ENCODE peak calls at places on chromosome 4, in six cellular contexts. W, C, V, O, K and S are unnamed samples.

GRCh38 chr4:73679836-73680235 is 59.6 kb upstream of the RASSF6 start:
- DNase-seq in C (no peak), O (no peak), W (no peak), V (no peak), K (no peak), S (no peak)

GRCh38 chr4:38106886-38107514 is 146.8 kb downstream of the PTTG2 start:
- DNase-seq in K (no peak), W (no peak), C (no peak), O (no peak), V (no peak), S (no peak)

GRCh38 chr4:185729300-185729912 is 82.6 kb downstream of the SORBS2 start:
- DNase-seq in V (no peak), O (no peak), W (no peak), C (no peak), K (no peak), S (no peak)

GRCh38 chr4:76536381-76536689 is 101.3 kb downstream of the SHROOM3 start:
- DNase-seq in W (no peak), C (no peak), K (no peak), O (no peak), V (no peak), S (no peak)

GRCh38 chr4:89303177-89303576 is 4.4 kb downstream of the GPRIN3 start:
- DNase-seq in W (peak), O (no peak), C (peak), V (no peak), K (no peak), S (no peak)

GRCh38 chr4:106502106-106502699 is 133.6 kb upstream of the GIMD1 start:
- DNase-seq in V (peak), W (peak), O (no peak), K (peak), C (peak), S (peak)

GRCh38 chr4:28386776-28387175 is 1526.1 kb downstream of the STIM2 start:
- DNase-seq in W (no peak), C (no peak), O (no peak), K (no peak), V (no peak), S (no peak)

GRCh38 chr4:87363552-87363951 is 27.4 kb downstream of the HSD17B11 start:
- DNase-seq in O (no peak), C (no peak), K (no peak), V (no peak), W (no peak), S (no peak)

GRCh38 chr4:82951196-82951595 is 50.7 kb downstream of the THAP9 start:
- DNase-seq in V (no peak), K (no peak), C (no peak), W (no peak), O (no peak), S (no peak)

GRCh38 chr4:166808380-166808779 is 425.9 kb downstream of the SPOCK3 start:
- DNase-seq in C (no peak), W (no peak), K (no peak), V (no peak), O (no peak), S (no peak)

GRCh38 chr4:121822796-121823504 is 733 bp downstream of the CCNA2 start:
- DNase-seq in C (peak), W (peak), O (no peak), K (peak), V (peak), S (peak)

GRCh38 chr4:81652069-81652478 is 180.4 kb upstream of the RASGEF1B start:
- DNase-seq in V (no peak), C (peak), W (no peak), O (no peak), K (peak), S (no peak)